ENCODE peak calls at places on chromosomes 7 and 10, in nine cellular contexts. S is body of pancreas; A is cardiac muscle cell; Y is aorta; V is A549; F is astrocyte; X is PC-9; R is H1; T is CD8-positive, alpha-beta T cell. U is an unnamed sample. For H3K4me1, the result is how much of the 10 kb centered on the place peaks cover.

GRCh38 chr10:78744521-78745090 is 324.2 kb upstream of the ZMIZ1 start:
- DNase-seq in S (peak), A (no peak), Y (no peak), V (no peak), F (no peak), X (no peak), R (no peak), T (no peak), U (no peak)

GRCh38 chr10:11604742-11605650 is 6.5 kb downstream of the USP6NL start:
- DNase-seq in S (no peak), A (no peak), Y (no peak), V (no peak), F (no peak), X (no peak), R (no peak), T (no peak), U (no peak)

GRCh38 chr10:27479016-27479415 is 25.1 kb upstream of the RAB18 start:
- DNase-seq in S (no peak), A (no peak), Y (no peak), V (no peak), F (no peak), X (no peak), R (no peak), T (no peak), U (no peak)

GRCh38 chr7:44289341-44290249 is 35.8 kb downstream of the CAMK2B start:
- DNase-seq in S (peak), A (peak), Y (peak), V (no peak), F (no peak), X (no peak), R (peak), T (no peak), U (no peak)

GRCh38 chr7:43559171-43559938 is 23.6 kb upstream of the STK17A start:
- DNase-seq in S (no peak), A (no peak), Y (no peak), V (no peak), F (no peak), X (no peak), R (no peak), T (no peak), U (no peak)

GRCh38 chr10:91226093-91226492 is 5.6 kb downstream of the PCGF5 start:
- DNase-seq in S (no peak), A (no peak), Y (no peak), V (no peak), F (no peak), X (no peak), R (no peak), T (no peak), U (no peak)

GRCh38 chr7:50342616-50343114 is 38.1 kb downstream of the IKZF1 start:
- DNase-seq in S (peak), A (peak), Y (no peak), V (no peak), F (no peak), X (no peak), R (no peak), T (no peak), U (peak)

GRCh38 chr10:34985823-34986222 is 104.3 kb downstream of the CUL2 start:
- DNase-seq in S (no peak), A (peak), Y (no peak), V (no peak), F (no peak), X (no peak), R (no peak), T (no peak), U (no peak)

GRCh38 chr7:129741011-129741410 is 129.5 kb downstream of the NRF1 start:
- DNase-seq in S (no peak), A (no peak), Y (no peak), V (no peak), F (no peak), X (peak), R (no peak), T (no peak), U (no peak)

GRCh38 chr10:129031233-129032150 is 435.5 kb upstream of the MGMT start:
- DNase-seq in S (peak), A (peak), Y (peak), V (peak), F (no peak), X (no peak), R (peak), T (no peak), U (no peak)

GRCh38 chr7:27245798-27246691 is 3.4 kb downstream of the EVX1 start:
- DNase-seq in S (peak), A (no peak), Y (no peak), V (no peak), F (no peak), X (no peak), R (peak), T (no peak), U (no peak)

GRCh38 chr10:130029209-130029608 is 65.1 kb upstream of the EBF3 start:
- DNase-seq in S (no peak), A (no peak), Y (no peak), V (no peak), F (no peak), X (no peak), R (no peak), T (no peak), U (no peak)

GRCh38 chr7:40232242-40232929 is 97.6 kb downstream of the SUGCT start:
- DNase-seq in S (peak), A (peak), Y (no peak), V (peak), F (peak), X (peak), R (no peak), T (no peak), U (no peak)

GRCh38 chr7:104655592-104655991 is 327.2 kb downstream of the LHFPL3 start:
- DNase-seq in S (no peak), A (no peak), Y (no peak), V (no peak), F (no peak), X (no peak), R (no peak), T (no peak), U (no peak)

GRCh38 chr7:97381815-97382214 is 264.3 kb downstream of the SDHAF3 start:
- DNase-seq in S (no peak), A (no peak), Y (no peak), V (no peak), F (no peak), X (no peak), R (no peak), T (no peak), U (no peak)

GRCh38 chr10:97234403-97234802 is 48.6 kb upstream of the SLIT1 start:
- DNase-seq in S (no peak), A (peak), Y (no peak), V (peak), F (peak), X (no peak), R (no peak), T (no peak), U (no peak)

GRCh38 chr10:43899224-43899959 is 250.7 kb upstream of the ZNF32 start:
- DNase-seq in S (peak), A (no peak), Y (no peak), V (no peak), F (no peak), X (no peak), R (no peak), T (no peak), U (no peak)

GRCh38 chr7:44274623-44274975 is 50.8 kb downstream of the CAMK2B start:
- DNase-seq in S (no peak), A (no peak), Y (peak), V (no peak), F (no peak), X (no peak), R (no peak), T (no peak), U (no peak)

GRCh38 chr7:155338632-155339320 is 41.1 kb downstream of the INSIG1 start:
- DNase-seq in S (peak), A (no peak), Y (no peak), V (no peak), F (no peak), X (no peak), R (peak), T (no peak), U (peak)

GRCh38 chr10:27743736-27744477 is 1.7 kb downstream of the MKX start:
- DNase-seq in S (peak), A (peak), Y (no peak), V (no peak), F (no peak), X (no peak), R (peak), T (no peak), U (no peak)

GRCh38 chr7:135900186-135900585 is 77.0 kb downstream of the MTPN start:
- DNase-seq in S (no peak), A (no peak), Y (no peak), V (no peak), F (no peak), X (no peak), R (no peak), T (no peak), U (no peak)

GRCh38 chr10:28897617-28898464 is 220.5 kb downstream of the BAMBI start:
- DNase-seq in S (no peak), A (peak), Y (no peak), V (no peak), F (peak), X (no peak), R (no peak), T (no peak), U (no peak)

GRCh38 chr10:88932539-88933256 is 19.9 kb downstream of the ACTA2 start:
- DNase-seq in S (peak), A (peak), Y (peak), V (peak), F (peak), X (peak), R (peak), T (no peak), U (peak)

DNA sequence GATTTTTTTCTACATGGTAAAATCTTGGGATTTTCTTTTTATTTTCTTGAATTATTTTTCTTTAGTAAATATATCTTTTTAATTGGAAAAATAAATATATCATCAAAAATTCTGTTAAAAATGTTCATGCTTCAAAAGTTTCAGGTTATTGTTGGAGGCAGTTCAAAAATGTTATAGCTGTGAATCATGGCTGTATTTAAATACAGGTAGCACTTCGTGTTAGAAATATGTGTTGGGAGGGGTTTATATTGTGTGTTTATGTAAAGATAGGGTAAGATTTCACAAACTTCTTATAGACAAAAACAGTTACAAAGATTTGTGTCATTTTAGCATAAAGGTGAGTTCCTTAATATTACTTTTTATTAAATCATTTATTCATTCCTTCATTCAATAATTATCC is 60.4 kb downstream of the HDAC9 start:
- DNase-seq in S (no peak), A (no peak), Y (no peak), V (no peak), F (no peak), X (peak), R (no peak), T (no peak), U (no peak)
- H3K4me1 ChIP-seq in S (under half), A (under half), Y (under half), V (under half), F (under half), X (under half), R (under half), T (under half), U (under half)

GRCh38 chr10:110755781-110756180 is 111.6 kb downstream of the RBM20 start:
- DNase-seq in S (no peak), A (no peak), Y (no peak), V (no peak), F (no peak), X (no peak), R (no peak), T (no peak), U (no peak)

GRCh38 chr10:110757563-110757962 is 113.4 kb downstream of the RBM20 start:
- DNase-seq in S (no peak), A (no peak), Y (no peak), V (no peak), F (no peak), X (no peak), R (no peak), T (no peak), U (no peak)

GRCh38 chr10:110758128-110758527 is 113.6 kb upstream of the PDCD4 start:
- DNase-seq in S (no peak), A (no peak), Y (no peak), V (no peak), F (no peak), X (no peak), R (no peak), T (no peak), U (no peak)

GRCh38 chr10:110758898-110759297 is 112.8 kb upstream of the PDCD4 start:
- DNase-seq in S (no peak), A (peak), Y (no peak), V (no peak), F (peak), X (no peak), R (no peak), T (no peak), U (no peak)

GRCh38 chr10:110756886-110757285 is 112.8 kb downstream of the RBM20 start:
- DNase-seq in S (no peak), A (no peak), Y (no peak), V (no peak), F (no peak), X (no peak), R (no peak), T (no peak), U (no peak)
- H3K4me3 ChIP-seq in S (no peak), A (no peak), Y (no peak), V (no peak), F (no peak), X (no peak), R (no peak), T (no peak), U (no peak)

GRCh38 chr7:47456210-47456955 is 125.5 kb downstream of the TNS3 start:
- DNase-seq in S (no peak), A (no peak), Y (no peak), V (no peak), F (no peak), X (no peak), R (no peak), T (no peak), U (no peak)
- H3K27ac ChIP-seq in S (no peak), A (no peak), Y (no peak), V (no peak), F (no peak), X (peak), R (no peak), T (no peak), U (no peak)

GRCh38 chr7:2840458-2840857 is 3.6 kb downstream of the GNA12 start:
- DNase-seq in S (no peak), A (no peak), Y (no peak), V (no peak), F (no peak), X (no peak), R (no peak), T (no peak), U (no peak)
- H3K4me1 ChIP-seq in S (under half), A (under half), Y (under half), V (under half), F (under half), X (under half), R (under half), T (under half), U (under half)

GRCh38 chr7:32573110-32573687 is 77.9 kb downstream of the AVL9 start:
- DNase-seq in S (no peak), A (no peak), Y (no peak), V (no peak), F (no peak), X (no peak), R (no peak), T (no peak), U (no peak)

GRCh38 chr7:32564542-32564941 is 69.3 kb downstream of the AVL9 start:
- DNase-seq in S (no peak), A (peak), Y (no peak), V (no peak), F (no peak), X (no peak), R (no peak), T (no peak), U (no peak)

GRCh38 chr7:32574626-32575025 is 79.3 kb downstream of the AVL9 start:
- DNase-seq in S (no peak), A (no peak), Y (no peak), V (no peak), F (no peak), X (no peak), R (no peak), T (no peak), U (no peak)

DNA sequence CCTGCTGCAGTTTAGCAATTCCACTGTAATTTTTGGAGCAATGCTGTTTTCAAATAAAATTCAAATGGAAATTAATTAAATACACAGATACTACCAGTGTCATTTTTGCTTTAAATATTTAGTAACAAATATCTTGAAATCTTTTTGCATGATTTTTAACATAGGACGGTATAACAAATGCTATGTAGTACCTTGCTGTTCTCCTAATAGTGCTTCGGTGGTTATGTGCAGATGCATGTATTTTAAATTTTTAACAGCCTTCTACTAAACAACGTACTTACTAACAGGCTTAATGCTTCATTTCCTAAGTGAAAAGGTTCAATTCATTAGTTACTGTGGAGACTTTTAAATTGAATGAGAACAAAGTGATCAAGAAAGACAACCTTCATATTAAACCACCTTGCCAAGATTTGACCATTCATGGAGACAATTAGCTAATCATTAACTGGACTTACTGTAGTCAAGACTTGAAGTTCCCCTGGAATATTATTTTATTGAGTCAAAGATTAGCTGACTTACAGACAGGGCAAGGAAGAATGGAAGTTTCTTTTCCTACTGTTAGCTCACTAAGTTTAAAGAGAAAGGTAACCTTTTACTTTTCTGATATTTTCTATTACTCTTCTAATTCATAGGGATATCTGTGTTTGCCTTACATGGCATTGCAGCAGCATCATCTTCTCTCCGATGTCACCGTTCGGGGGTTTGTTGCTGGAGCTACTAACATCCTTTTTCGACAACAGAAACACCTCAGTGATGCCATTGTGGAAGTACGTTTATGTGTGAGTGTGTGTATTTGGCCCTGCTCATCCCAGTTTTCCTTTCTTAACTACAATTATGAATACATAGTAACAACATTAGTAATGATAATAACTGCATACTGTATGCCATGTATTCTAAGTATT is 74.3 kb downstream of the AVL9 start:
- DNase-seq in S (no peak), A (no peak), Y (no peak), V (peak), F (no peak), X (no peak), R (no peak), T (no peak), U (no peak)
- H3K4me3 ChIP-seq in S (no peak), A (no peak), Y (no peak), V (peak), F (no peak), X (no peak), R (no peak), T (no peak), U (no peak)

GRCh38 chr10:120713573-120713972 is 137.6 kb upstream of the WDR11 start:
- DNase-seq in S (no peak), A (no peak), Y (no peak), V (no peak), F (no peak), X (no peak), R (no peak), T (no peak), U (no peak)
- H3K27ac ChIP-seq in S (no peak), A (no peak), Y (no peak), V (no peak), F (no peak), X (no peak), R (no peak), T (no peak), U (no peak)

GRCh38 chr10:109676703-109677102 is 246.6 kb downstream of the XPNPEP1 start:
- DNase-seq in S (no peak), A (no peak), Y (no peak), V (no peak), F (no peak), X (no peak), R (no peak), T (no peak), U (no peak)

GRCh38 chr10:109678857-109679256 is 244.5 kb downstream of the XPNPEP1 start:
- DNase-seq in S (no peak), A (no peak), Y (no peak), V (no peak), F (no peak), X (no peak), R (no peak), T (no peak), U (no peak)

GRCh38 chr10:109679478-109679877 is 243.8 kb downstream of the XPNPEP1 start:
- DNase-seq in S (no peak), A (no peak), Y (no peak), V (no peak), F (no peak), X (no peak), R (no peak), T (no peak), U (no peak)
- H3K4me1 ChIP-seq in S (under half), A (under half), Y (under half), V (under half), F (under half), X (under half), R (under half), T (under half), U (under half)

GRCh38 chr7:105680505-105681187 is 99.4 kb upstream of the EFCAB10 start:
- DNase-seq in S (peak), A (peak), Y (no peak), V (no peak), F (no peak), X (no peak), R (no peak), T (no peak), U (no peak)

GRCh38 chr7:105677803-105678583 is 96.7 kb upstream of the EFCAB10 start:
- DNase-seq in S (peak), A (no peak), Y (peak), V (no peak), F (no peak), X (no peak), R (no peak), T (peak), U (peak)

GRCh38 chr7:105675873-105676484 is 94.7 kb upstream of the EFCAB10 start:
- DNase-seq in S (peak), A (no peak), Y (no peak), V (no peak), F (no peak), X (no peak), R (no peak), T (peak), U (peak)

GRCh38 chr7:105677395-105677701 is 96.1 kb upstream of the EFCAB10 start:
- DNase-seq in S (no peak), A (no peak), Y (no peak), V (no peak), F (no peak), X (no peak), R (no peak), T (no peak), U (no peak)

DNA sequence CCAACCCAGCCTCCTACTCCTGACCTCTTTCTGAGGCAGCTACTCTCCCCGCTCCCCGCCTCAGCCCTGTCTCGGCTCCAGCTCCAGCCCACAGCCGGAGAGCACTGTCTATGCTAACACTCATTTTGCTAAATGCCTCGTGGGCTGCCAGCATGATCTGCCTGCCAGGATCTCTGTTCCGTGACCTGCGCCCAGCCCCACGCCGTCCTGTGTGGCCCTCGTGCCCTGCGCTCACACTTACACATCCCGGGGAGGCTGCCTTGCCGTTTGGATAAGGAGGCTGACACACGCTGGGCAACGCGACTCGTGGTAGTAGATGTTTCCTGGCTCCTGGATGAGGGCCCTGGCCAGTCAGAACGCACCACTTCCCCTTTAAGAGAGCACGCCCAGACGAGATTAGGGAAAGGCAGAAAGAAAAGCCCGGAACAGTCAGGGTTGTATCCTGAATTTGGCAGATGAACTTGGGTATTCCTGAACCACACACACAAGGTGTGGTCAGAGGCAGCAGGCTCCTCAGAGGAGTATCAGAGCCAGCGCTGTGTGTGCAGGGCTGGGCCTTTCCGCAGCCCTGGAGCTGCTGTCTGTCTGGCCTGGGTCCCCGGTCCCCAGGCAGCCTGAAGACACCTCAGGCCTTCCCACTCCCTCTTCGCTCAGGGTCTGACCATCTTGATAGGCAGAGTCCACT is 97.7 kb upstream of the EFCAB10 start:
- DNase-seq in S (peak), A (peak), Y (peak), V (no peak), F (no peak), X (no peak), R (no peak), T (no peak), U (no peak)
- H3K4me3 ChIP-seq in S (no peak), A (no peak), Y (no peak), V (no peak), F (no peak), X (no peak), R (no peak), T (no peak), U (peak)

GRCh38 chr10:9285698-9286097 is 1231.2 kb downstream of the GATA3 start:
- DNase-seq in S (no peak), A (no peak), Y (no peak), V (no peak), F (no peak), X (no peak), R (no peak), T (no peak), U (no peak)
- H3K27ac ChIP-seq in S (no peak), A (no peak), Y (no peak), V (no peak), F (no peak), X (no peak), R (no peak), T (no peak), U (no peak)

U was measured in CD8-positive, alpha-beta memory T cell.